ENCODE peak calls at places on chromosomes 11 and 22, in six cellular contexts. N is mucosa of descending colon, G is tibial nerve, J is right cardiac atrium, R is GM23338, X is fibroblast of lung. U is an unnamed sample.

GRCh38 chr11:121890377-121890776 is 225.6 kb downstream of the BLID start:
- DNase-seq in N (no peak), X (peak), G (no peak), R (no peak), J (no peak), U (no peak)

GRCh38 chr11:109853156-109853776 is 239.9 kb upstream of the ZC3H12C start:
- DNase-seq in X (peak), J (no peak), N (no peak), R (peak), G (no peak), U (no peak)

GRCh38 chr11:124674168-124674517 is 439 bp downstream of the SPA17 start:
- DNase-seq in J (no peak), N (no peak), G (no peak), R (peak), X (no peak), U (no peak)

GRCh38 chr11:59426361-59427067 is at the start of gene OR5A2:
- DNase-seq in J (no peak), N (no peak), G (no peak), R (peak), X (no peak), U (no peak)

GRCh38 chr22:50714150-50714549 is 23.9 kb upstream of the ACR start:
- DNase-seq in G (no peak), J (peak), X (no peak), N (peak), R (no peak), U (no peak)

GRCh38 chr11:74466916-74467885 is at the start of gene KCNE3:
- DNase-seq in N (peak), R (peak), X (peak), G (no peak), J (peak), U (peak)

GRCh38 chr11:44319170-44319551 is 9.2 kb upstream of the ALX4 start:
- DNase-seq in X (no peak), G (no peak), J (no peak), N (no peak), R (peak), U (no peak)

GRCh38 chr22:48316245-48316875 is 1511.3 kb downstream of the BRD1 start:
- DNase-seq in X (no peak), J (no peak), N (peak), R (no peak), G (no peak), U (no peak)

GRCh38 chr11:28581286-28582242 is 473.4 kb downstream of the METTL15 start:
- DNase-seq in J (no peak), G (no peak), R (peak), N (no peak), X (no peak), U (no peak)

GRCh38 chr22:37972527-37972926 is 11.8 kb downstream of the SOX10 start:
- DNase-seq in J (no peak), R (no peak), N (no peak), G (no peak), X (no peak), U (no peak)

GRCh38 chr11:78795862-78796261 is 221.2 kb upstream of the NARS2 start:
- DNase-seq in G (no peak), J (no peak), R (no peak), N (no peak), X (peak), U (no peak)

GRCh38 chr11:113134605-113135004 is 173.4 kb downstream of the NCAM1 start:
- DNase-seq in N (no peak), J (no peak), R (no peak), X (no peak), G (no peak), U (no peak)

GRCh38 chr22:46220921-46221320 is 29.2 kb downstream of the CDPF1 start:
- DNase-seq in G (no peak), N (no peak), R (no peak), X (no peak), J (no peak), U (no peak)

GRCh38 chr11:8917157-8917820 is 6.3 kb downstream of the AKIP1 start:
- DNase-seq in G (no peak), R (peak), J (no peak), X (peak), N (no peak), U (no peak)

GRCh38 chr11:100823360-100823759 is 136.3 kb downstream of the ARHGAP42 start:
- DNase-seq in G (no peak), J (no peak), R (no peak), N (no peak), X (peak), U (no peak)

GRCh38 chr11:66745356-66746235 is 16.6 kb upstream of the SPTBN2 start:
- DNase-seq in G (no peak), X (no peak), N (peak), R (peak), J (peak), U (peak)

GRCh38 chr11:112057170-112057569 is 16.6 kb downstream of the PIH1D2 start:
- DNase-seq in N (no peak), X (no peak), R (no peak), J (no peak), G (no peak), U (no peak)

GRCh38 chr11:43834291-43834690 is 46.3 kb upstream of the ALKBH3 start:
- DNase-seq in G (no peak), N (no peak), J (no peak), R (no peak), X (no peak), U (no peak)

GRCh38 chr11:36162909-36163434 is 126.3 kb downstream of the COMMD9 start:
- DNase-seq in G (no peak), X (no peak), R (no peak), N (no peak), J (no peak), U (no peak)

GRCh38 chr11:16632295-16633200 is 105.9 kb upstream of the C11orf58 start:
- DNase-seq in R (peak), X (peak), N (peak), J (no peak), G (no peak), U (no peak)

GRCh38 chr11:34308049-34308692 is 49.6 kb downstream of the ABTB2 start:
- DNase-seq in X (no peak), N (no peak), J (no peak), G (no peak), R (no peak), U (no peak)

GRCh38 chr22:28229566-28230483 is 310.8 kb upstream of the PITPNB start:
- DNase-seq in R (no peak), J (no peak), N (no peak), X (peak), G (no peak), U (no peak)

GRCh38 chr22:40396882-40397281 is 26.5 kb downstream of the SGSM3 start:
- DNase-seq in G (no peak), X (peak), N (peak), J (peak), R (peak), U (peak)

GRCh38 chr11:95154514-95154913 is 64.9 kb downstream of the ENDOD1 start:
- DNase-seq in N (no peak), G (no peak), J (peak), X (peak), R (peak), U (peak)

GRCh38 chr11:85809881-85810280 is 1.1 kb downstream of the SYTL2 start:
- DNase-seq in R (peak), J (peak), G (no peak), N (peak), X (no peak), U (peak)

GRCh38 chr11:110125632-110126031 is 32.4 kb downstream of the ZC3H12C start:
- DNase-seq in J (no peak), R (no peak), X (no peak), G (no peak), N (no peak), U (no peak)

GRCh38 chr11:118156531-118157185 is 4.0 kb upstream of the SCN4B start:
- DNase-seq in G (no peak), X (no peak), R (peak), N (no peak), J (no peak), U (no peak)
- H3K4me3 ChIP-seq in G (no peak), X (no peak), R (peak), N (no peak), J (no peak), U (no peak)

DNA sequence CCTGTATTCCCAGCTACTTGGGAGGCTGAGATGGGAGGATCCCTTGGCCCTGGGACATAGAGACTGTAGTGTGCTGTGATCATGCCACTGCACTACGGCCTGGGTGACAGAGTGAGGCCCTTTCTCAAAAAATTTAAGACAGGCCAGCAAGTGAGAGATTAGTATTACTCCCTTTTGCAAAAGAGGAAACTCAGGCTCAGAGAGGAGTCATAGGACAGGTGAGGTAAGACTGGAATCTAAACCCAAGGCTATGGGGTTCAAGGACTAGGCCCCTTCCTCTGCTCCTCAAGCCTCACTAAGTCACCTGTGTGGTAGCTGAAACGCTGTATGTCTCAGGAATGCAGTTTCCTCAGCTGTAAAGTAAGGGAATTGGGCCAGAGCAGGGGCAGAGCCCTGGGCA is 1.6 kb upstream of the P2RY2 start:
- DNase-seq in N (no peak), X (no peak), J (no peak), R (no peak), G (no peak), U (no peak)
- H3K4me3 ChIP-seq in N (no peak), X (no peak), J (no peak), R (no peak), G (no peak), U (no peak)

GRCh38 chr11:102050927-102051575 is 3.8 kb downstream of the CFAP300 start:
- DNase-seq in N (no peak), X (no peak), R (no peak), J (no peak), G (no peak), U (no peak)

GRCh38 chr11:102047305-102047924 is at the start of gene CFAP300:
- DNase-seq in J (peak), X (peak), R (peak), N (peak), G (peak), U (peak)

GRCh38 chr11:102046841-102047240 is 396 bp upstream of the CFAP300 start:
- DNase-seq in J (no peak), N (no peak), R (no peak), X (no peak), G (no peak), U (no peak)
- H3K4me3 ChIP-seq in J (peak), N (no peak), R (peak), X (peak), G (peak), U (peak)

DNA sequence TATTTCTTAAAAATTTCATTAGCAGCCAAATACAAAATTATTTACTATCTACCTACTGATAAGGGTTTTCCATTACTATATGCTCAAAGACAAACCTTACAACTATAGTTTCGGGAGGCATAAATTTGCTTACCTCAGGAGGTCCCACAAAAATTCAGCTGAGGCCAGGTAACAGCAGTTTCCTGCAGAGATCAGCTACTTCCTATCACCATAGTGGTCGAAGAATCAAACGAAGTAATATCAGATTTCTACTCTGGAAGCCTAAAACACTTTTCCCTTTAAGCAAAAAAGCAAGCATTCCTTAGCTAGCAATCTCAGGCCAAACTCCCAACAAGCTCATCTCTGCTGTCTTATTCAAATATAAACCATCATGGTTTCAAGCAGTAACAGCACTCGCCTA is 3.1 kb downstream of the NAP1L4 start:
- DNase-seq in R (no peak), G (no peak), J (no peak), N (no peak), X (no peak), U (no peak)
- H3K4me3 ChIP-seq in R (peak), G (peak), J (peak), N (no peak), X (peak), U (no peak)

DNA sequence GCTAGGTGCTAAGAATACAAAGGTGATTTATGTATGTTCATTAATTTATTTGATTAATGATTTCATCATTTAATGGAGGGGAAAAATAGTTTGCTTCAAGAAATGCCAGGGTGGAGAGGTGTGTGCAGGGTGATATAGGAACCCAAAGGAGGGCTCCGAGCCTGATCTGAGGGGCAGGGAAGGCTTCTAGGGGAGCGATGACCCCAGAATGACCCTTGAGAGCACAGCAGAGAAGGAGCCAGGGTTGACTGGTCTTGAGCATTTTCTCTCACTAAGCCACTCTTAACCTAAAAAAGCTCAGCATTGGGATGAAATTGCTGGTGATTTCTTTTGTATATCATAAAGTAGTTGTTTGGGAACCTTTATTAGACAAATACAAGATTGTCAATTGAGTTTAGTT is 35.1 kb downstream of the HIPK3 start:
- DNase-seq in X (no peak), J (no peak), R (no peak), G (no peak), N (no peak), U (no peak)
- H3K4me3 ChIP-seq in X (no peak), J (no peak), R (no peak), G (no peak), N (no peak), U (no peak)

GRCh38 chr11:45922425-45923082 is at the start of gene LARGE2:
- DNase-seq in N (peak), X (no peak), J (no peak), G (no peak), R (peak), U (peak)

GRCh38 chr11:45924927-45925326 is 2.5 kb downstream of the LARGE2 start:
- DNase-seq in X (no peak), N (no peak), G (no peak), R (no peak), J (no peak), U (no peak)

GRCh38 chr11:45925550-45925949 is 3.1 kb downstream of the LARGE2 start:
- DNase-seq in R (no peak), G (no peak), N (peak), X (no peak), J (no peak), U (no peak)

GRCh38 chr11:45926001-45926401 is 3.5 kb downstream of the LARGE2 start:
- DNase-seq in R (no peak), G (no peak), N (peak), J (no peak), X (no peak), U (peak)

GRCh38 chr11:45924036-45924915 is 1.8 kb downstream of the LARGE2 start:
- DNase-seq in J (no peak), N (peak), G (peak), R (no peak), X (no peak), U (peak)
- H3K4me3 ChIP-seq in J (no peak), N (no peak), G (no peak), R (peak), X (no peak), U (no peak)

GRCh38 chr22:25187469-25187868 is 12.2 kb upstream of the CRYBB3 start:
- DNase-seq in X (no peak), R (no peak), N (no peak), G (no peak), J (no peak), U (no peak)

GRCh38 chr22:25177895-25178294 is 21.8 kb upstream of the CRYBB3 start:
- DNase-seq in G (no peak), R (no peak), J (no peak), X (no peak), N (no peak), U (no peak)

GRCh38 chr22:25183959-25184619 is 15.6 kb upstream of the CRYBB3 start:
- DNase-seq in J (no peak), G (no peak), N (no peak), X (no peak), R (no peak), U (no peak)

GRCh38 chr22:25186140-25186539 is 13.5 kb upstream of the CRYBB3 start:
- DNase-seq in N (no peak), X (no peak), R (no peak), J (no peak), G (no peak), U (no peak)

GRCh38 chr22:25182131-25183110 is 17.2 kb upstream of the CRYBB3 start:
- DNase-seq in X (no peak), G (no peak), J (no peak), N (no peak), R (no peak), U (no peak)
- H3K4me3 ChIP-seq in X (no peak), G (no peak), J (no peak), N (no peak), R (no peak), U (no peak)

U was measured in transverse colon.